ENCODE peak calls at places on chromosome 11, in four cellular contexts. One of them, this sample, is unnamed.

GRCh38 chr11:28878025-28878424 is 769.8 kb downstream of the METTL15 start:
- DNase-seq in activated T-cell treated with anti-CD3 and anti-CD28 coated beads for 1 hour: no peak
- DNase-seq in ACHN: no peak
- DNase-seq in stimulated activated CD4-positive, alpha-beta T cell treated with anti-CD3 and anti-CD28 coated beads, Interleukin-4, amount 100 ng/mL, for 1 hour: no peak
- DNase-seq in this sample: no peak

GRCh38 chr11:59463176-59463575 is 6.4 kb downstream of the OR4D6 start:
- DNase-seq in activated T-cell treated with anti-CD3 and anti-CD28 coated beads for 1 hour: no peak
- DNase-seq in ACHN: no peak
- DNase-seq in stimulated activated CD4-positive, alpha-beta T cell treated with anti-CD3 and anti-CD28 coated beads, Interleukin-4, amount 100 ng/mL, for 1 hour: no peak
- DNase-seq in this sample: no peak

GRCh38 chr11:111445586-111445985 is 66.5 kb upstream of the POU2AF1 start:
- DNase-seq in activated T-cell treated with anti-CD3 and anti-CD28 coated beads for 1 hour: no peak
- DNase-seq in ACHN: no peak
- DNase-seq in stimulated activated CD4-positive, alpha-beta T cell treated with anti-CD3 and anti-CD28 coated beads, Interleukin-4, amount 100 ng/mL, for 1 hour: no peak
- DNase-seq in this sample: no peak

GRCh38 chr11:128890216-128890542 is 977 bp upstream of the KCNJ5 start:
- DNase-seq in activated T-cell treated with anti-CD3 and anti-CD28 coated beads for 1 hour: no peak
- DNase-seq in ACHN: no peak
- DNase-seq in stimulated activated CD4-positive, alpha-beta T cell treated with anti-CD3 and anti-CD28 coated beads, Interleukin-4, amount 100 ng/mL, for 1 hour: no peak
- DNase-seq in this sample: no peak

GRCh38 chr11:95358516-95359322 is 127.7 kb upstream of the SESN3 start:
- DNase-seq in activated T-cell treated with anti-CD3 and anti-CD28 coated beads for 1 hour: no peak
- DNase-seq in ACHN: no peak
- DNase-seq in stimulated activated CD4-positive, alpha-beta T cell treated with anti-CD3 and anti-CD28 coated beads, Interleukin-4, amount 100 ng/mL, for 1 hour: no peak
- DNase-seq in this sample: no peak

GRCh38 chr11:7089328-7090251 is 792 bp downstream of the RBMXL2 start:
- DNase-seq in activated T-cell treated with anti-CD3 and anti-CD28 coated beads for 1 hour: no peak
- DNase-seq in ACHN: no peak
- DNase-seq in stimulated activated CD4-positive, alpha-beta T cell treated with anti-CD3 and anti-CD28 coated beads, Interleukin-4, amount 100 ng/mL, for 1 hour: no peak
- DNase-seq in this sample: no peak

GRCh38 chr11:7977251-7977917 is 9.8 kb upstream of the EIF3F start:
- DNase-seq in activated T-cell treated with anti-CD3 and anti-CD28 coated beads for 1 hour: no peak
- DNase-seq in ACHN: peak; percentile 13
- DNase-seq in stimulated activated CD4-positive, alpha-beta T cell treated with anti-CD3 and anti-CD28 coated beads, Interleukin-4, amount 100 ng/mL, for 1 hour: no peak
- DNase-seq in this sample: no peak

GRCh38 chr11:76510060-76511047 is 65.5 kb downstream of the EMSY start:
- DNase-seq in activated T-cell treated with anti-CD3 and anti-CD28 coated beads for 1 hour: no peak
- DNase-seq in ACHN: peak; percentile 71
- DNase-seq in stimulated activated CD4-positive, alpha-beta T cell treated with anti-CD3 and anti-CD28 coated beads, Interleukin-4, amount 100 ng/mL, for 1 hour: no peak
- DNase-seq in this sample: no peak

GRCh38 chr11:109869536-109869935 is 223.7 kb upstream of the ZC3H12C start:
- DNase-seq in activated T-cell treated with anti-CD3 and anti-CD28 coated beads for 1 hour: no peak
- DNase-seq in ACHN: no peak
- DNase-seq in stimulated activated CD4-positive, alpha-beta T cell treated with anti-CD3 and anti-CD28 coated beads, Interleukin-4, amount 100 ng/mL, for 1 hour: no peak
- DNase-seq in this sample: no peak

GRCh38 chr11:128164090-128164741 is 423.1 kb downstream of the ETS1 start:
- DNase-seq in activated T-cell treated with anti-CD3 and anti-CD28 coated beads for 1 hour: no peak
- DNase-seq in ACHN: no peak
- DNase-seq in stimulated activated CD4-positive, alpha-beta T cell treated with anti-CD3 and anti-CD28 coated beads, Interleukin-4, amount 100 ng/mL, for 1 hour: no peak
- DNase-seq in this sample: no peak

GRCh38 chr11:66195867-66196266 is 72.6 kb upstream of the RAB1B start:
- DNase-seq in activated T-cell treated with anti-CD3 and anti-CD28 coated beads for 1 hour: no peak
- DNase-seq in ACHN: no peak
- DNase-seq in stimulated activated CD4-positive, alpha-beta T cell treated with anti-CD3 and anti-CD28 coated beads, Interleukin-4, amount 100 ng/mL, for 1 hour: no peak
- DNase-seq in this sample: no peak

GRCh38 chr11:85752890-85753581 is 57.9 kb downstream of the SYTL2 start:
- DNase-seq in activated T-cell treated with anti-CD3 and anti-CD28 coated beads for 1 hour: peak; percentile 70
- DNase-seq in ACHN: no peak
- DNase-seq in stimulated activated CD4-positive, alpha-beta T cell treated with anti-CD3 and anti-CD28 coated beads, Interleukin-4, amount 100 ng/mL, for 1 hour: peak; percentile 74
- DNase-seq in this sample: no peak

GRCh38 chr11:70364745-70365535 is 33.4 kb upstream of the CTTN start:
- DNase-seq in activated T-cell treated with anti-CD3 and anti-CD28 coated beads for 1 hour: peak; percentile 31
- DNase-seq in ACHN: no peak
- DNase-seq in stimulated activated CD4-positive, alpha-beta T cell treated with anti-CD3 and anti-CD28 coated beads, Interleukin-4, amount 100 ng/mL, for 1 hour: peak; percentile 51
- DNase-seq in this sample: no peak

GRCh38 chr11:14852571-14853177 is 39.4 kb downstream of the CYP2R1 start:
- DNase-seq in activated T-cell treated with anti-CD3 and anti-CD28 coated beads for 1 hour: no peak
- DNase-seq in ACHN: no peak
- DNase-seq in stimulated activated CD4-positive, alpha-beta T cell treated with anti-CD3 and anti-CD28 coated beads, Interleukin-4, amount 100 ng/mL, for 1 hour: no peak
- DNase-seq in this sample: no peak

GRCh38 chr11:61777234-61778090 is 14.9 kb downstream of the TMEM258 start:
- DNase-seq in activated T-cell treated with anti-CD3 and anti-CD28 coated beads for 1 hour: peak; percentile 54
- DNase-seq in ACHN: no peak
- DNase-seq in stimulated activated CD4-positive, alpha-beta T cell treated with anti-CD3 and anti-CD28 coated beads, Interleukin-4, amount 100 ng/mL, for 1 hour: peak; percentile 70
- DNase-seq in this sample: no peak

GRCh38 chr11:47523491-47524199 is 29.3 kb downstream of the CELF1 start:
- DNase-seq in activated T-cell treated with anti-CD3 and anti-CD28 coated beads for 1 hour: peak; percentile 13
- DNase-seq in ACHN: peak; percentile 61
- DNase-seq in stimulated activated CD4-positive, alpha-beta T cell treated with anti-CD3 and anti-CD28 coated beads, Interleukin-4, amount 100 ng/mL, for 1 hour: no peak
- DNase-seq in this sample: no peak

GRCh38 chr11:92225206-92225562 is 566 bp downstream of the FAT3 start:
- DNase-seq in activated T-cell treated with anti-CD3 and anti-CD28 coated beads for 1 hour: no peak
- DNase-seq in ACHN: no peak
- DNase-seq in stimulated activated CD4-positive, alpha-beta T cell treated with anti-CD3 and anti-CD28 coated beads, Interleukin-4, amount 100 ng/mL, for 1 hour: no peak
- DNase-seq in this sample: peak; percentile 28

GRCh38 chr11:40130427-40130826 is 1329.0 kb downstream of the LRRC4C start:
- DNase-seq in activated T-cell treated with anti-CD3 and anti-CD28 coated beads for 1 hour: no peak
- DNase-seq in ACHN: no peak
- DNase-seq in stimulated activated CD4-positive, alpha-beta T cell treated with anti-CD3 and anti-CD28 coated beads, Interleukin-4, amount 100 ng/mL, for 1 hour: no peak
- DNase-seq in this sample: peak; percentile 3

GRCh38 chr11:117796456-117797428 is at the start of gene DSCAML1:
- DNase-seq in activated T-cell treated with anti-CD3 and anti-CD28 coated beads for 1 hour: no peak
- DNase-seq in ACHN: peak; percentile 45
- DNase-seq in stimulated activated CD4-positive, alpha-beta T cell treated with anti-CD3 and anti-CD28 coated beads, Interleukin-4, amount 100 ng/mL, for 1 hour: peak; percentile 58
- DNase-seq in this sample: peak; percentile 41

GRCh38 chr11:115112779-115113178 is 391.4 kb downstream of the CADM1 start:
- DNase-seq in activated T-cell treated with anti-CD3 and anti-CD28 coated beads for 1 hour: no peak
- DNase-seq in ACHN: no peak
- DNase-seq in stimulated activated CD4-positive, alpha-beta T cell treated with anti-CD3 and anti-CD28 coated beads, Interleukin-4, amount 100 ng/mL, for 1 hour: no peak
- DNase-seq in this sample: no peak

This sample was measured in endothelial cell.